ENCODE peak calls at places on chromosomes 5 and 9, in four cellular contexts. One of them, this sample, is unnamed.

GRCh38 chr5:93572773-93573626 is 8.0 kb downstream of the NR2F1-AS1 start:
- DNase-seq in K562: no peak
- DNase-seq in GM12878: no peak
- DNase-seq in H1: no peak
- DNase-seq in this sample: no peak

GRCh38 chr5:113378081-113378480 is 56.7 kb downstream of the TSSK1B start:
- DNase-seq in GM12878: no peak
- DNase-seq in H1: no peak
- DNase-seq in K562: no peak
- DNase-seq in this sample: no peak

GRCh38 chr5:174348582-174348981 is 303.1 kb downstream of the NSG2 start:
- DNase-seq in K562: no peak
- DNase-seq in GM12878: no peak
- DNase-seq in H1: no peak
- DNase-seq in this sample: no peak

GRCh38 chr5:151151793-151152192 is 5.8 kb downstream of the ANXA6 start:
- DNase-seq in GM12878: peak
- DNase-seq in K562: no peak
- DNase-seq in H1: no peak
- DNase-seq in this sample: no peak

GRCh38 chr5:173474881-173475287 is 141.6 kb downstream of the BOD1 start:
- DNase-seq in K562: no peak
- DNase-seq in H1: no peak
- DNase-seq in GM12878: no peak
- DNase-seq in this sample: no peak

GRCh38 chr5:94832685-94833084 is 214.2 kb downstream of the SLF1 start:
- DNase-seq in GM12878: no peak
- DNase-seq in H1: no peak
- DNase-seq in K562: no peak
- DNase-seq in this sample: no peak

GRCh38 chr5:4442221-4442620 is 697.9 kb upstream of the ADAMTS16 start:
- DNase-seq in GM12878: no peak
- DNase-seq in H1: no peak
- DNase-seq in K562: no peak
- DNase-seq in this sample: no peak

GRCh38 chr5:180784497-180785097 is 18.0 kb downstream of the MGAT1 start:
- DNase-seq in H1: no peak
- DNase-seq in GM12878: no peak
- DNase-seq in K562: peak
- DNase-seq in this sample: peak

GRCh38 chr5:180474569-180474968 is 19.6 kb upstream of the CNOT6 start:
- DNase-seq in GM12878: no peak
- DNase-seq in K562: no peak
- DNase-seq in H1: no peak
- DNase-seq in this sample: no peak

GRCh38 chr9:106953166-106953565 is 90.2 kb downstream of the ZNF462 start:
- DNase-seq in GM12878: no peak
- DNase-seq in K562: no peak
- DNase-seq in H1: no peak
- DNase-seq in this sample: no peak

GRCh38 chr9:88739373-88739772 is 204.4 kb downstream of the NXNL2 start:
- DNase-seq in H1: no peak
- DNase-seq in K562: no peak
- DNase-seq in GM12878: no peak
- DNase-seq in this sample: no peak

GRCh38 chr9:78775889-78776288 is 479.0 kb downstream of the PSAT1 start:
- DNase-seq in GM12878: no peak
- DNase-seq in K562: no peak
- DNase-seq in H1: no peak
- DNase-seq in this sample: no peak

GRCh38 chr5:6644841-6645240 is 11.6 kb downstream of the SRD5A1 start:
- DNase-seq in GM12878: no peak
- DNase-seq in K562: no peak
- DNase-seq in H1: no peak
- DNase-seq in this sample: no peak

GRCh38 chr5:160744253-160745112 is 107.5 kb downstream of the ATP10B start:
- DNase-seq in GM12878: no peak
- DNase-seq in H1: no peak
- DNase-seq in K562: no peak
- DNase-seq in this sample: no peak

GRCh38 chr9:93300585-93301081 is 116.7 kb downstream of the WNK2 start:
- DNase-seq in K562: peak
- DNase-seq in GM12878: no peak
- DNase-seq in H1: no peak
- DNase-seq in this sample: no peak

GRCh38 chr5:5954199-5954598 is 424.1 kb downstream of the MED10 start:
- DNase-seq in H1: no peak
- DNase-seq in K562: no peak
- DNase-seq in GM12878: no peak
- DNase-seq in this sample: no peak

GRCh38 chr5:1729641-1730486 is 69.8 kb downstream of the MRPL36 start:
- DNase-seq in H1: no peak
- DNase-seq in GM12878: no peak
- DNase-seq in K562: no peak
- DNase-seq in this sample: no peak

GRCh38 chr9:33137271-33137670 is 29.9 kb downstream of the B4GALT1 start:
- DNase-seq in H1: no peak
- DNase-seq in K562: no peak
- DNase-seq in GM12878: no peak
- DNase-seq in this sample: no peak

GRCh38 chr9:4147476-4148214 is 152.2 kb downstream of the GLIS3 start:
- DNase-seq in GM12878: no peak
- DNase-seq in H1: no peak
- DNase-seq in K562: no peak
- DNase-seq in this sample: peak

GRCh38 chr9:2085719-2086515 is 70.8 kb downstream of the SMARCA2 start:
- DNase-seq in GM12878: no peak
- DNase-seq in H1: no peak
- DNase-seq in K562: no peak
- DNase-seq in this sample: no peak

GRCh38 chr5:128799945-128800344 is 165.3 kb upstream of the SLC27A6 start:
- DNase-seq in GM12878: no peak
- DNase-seq in K562: no peak
- DNase-seq in H1: no peak
- DNase-seq in this sample: no peak

GRCh38 chr9:35952526-35953191 is 5.3 kb downstream of the OR2S2 start:
- DNase-seq in GM12878: no peak
- DNase-seq in K562: no peak
- DNase-seq in H1: no peak
- DNase-seq in this sample: no peak

GRCh38 chr5:40774626-40775025 is 18.9 kb upstream of the TTC33 start:
- DNase-seq in GM12878: no peak
- DNase-seq in H1: no peak
- DNase-seq in K562: no peak
- DNase-seq in this sample: peak

GRCh38 chr9:101307524-101308213 is 77.1 kb downstream of the BAAT start:
- DNase-seq in H1: no peak
- DNase-seq in K562: no peak
- DNase-seq in GM12878: no peak
- DNase-seq in this sample: no peak

GRCh38 chr5:60377826-60378225 is 322.1 kb downstream of the DEPDC1B start:
- DNase-seq in K562: no peak
- DNase-seq in GM12878: no peak
- DNase-seq in H1: no peak
- DNase-seq in this sample: no peak

GRCh38 chr5:38800515-38800914 is 45.3 kb upstream of the OSMR start:
- DNase-seq in H1: no peak
- DNase-seq in GM12878: no peak
- DNase-seq in K562: no peak
- DNase-seq in this sample: no peak

GRCh38 chr5:57735754-57736153 is 253.1 kb upstream of the ACTBL2 start:
- DNase-seq in K562: no peak
- DNase-seq in GM12878: no peak
- DNase-seq in H1: no peak
- DNase-seq in this sample: peak

GRCh38 chr5:76372320-76373054 is 30.6 kb upstream of the IQGAP2 start:
- DNase-seq in K562: peak
- DNase-seq in H1: no peak
- DNase-seq in GM12878: no peak
- DNase-seq in this sample: peak

GRCh38 chr5:168908207-168908606 is 329.0 kb upstream of the PANK3 start:
- DNase-seq in GM12878: no peak
- DNase-seq in K562: no peak
- DNase-seq in H1: no peak
- DNase-seq in this sample: no peak

GRCh38 chr9:110303136-110303535 is 34.5 kb downstream of the TXNDC8 start:
- DNase-seq in GM12878: no peak
- DNase-seq in K562: no peak
- DNase-seq in H1: no peak
- DNase-seq in this sample: no peak

DNA sequence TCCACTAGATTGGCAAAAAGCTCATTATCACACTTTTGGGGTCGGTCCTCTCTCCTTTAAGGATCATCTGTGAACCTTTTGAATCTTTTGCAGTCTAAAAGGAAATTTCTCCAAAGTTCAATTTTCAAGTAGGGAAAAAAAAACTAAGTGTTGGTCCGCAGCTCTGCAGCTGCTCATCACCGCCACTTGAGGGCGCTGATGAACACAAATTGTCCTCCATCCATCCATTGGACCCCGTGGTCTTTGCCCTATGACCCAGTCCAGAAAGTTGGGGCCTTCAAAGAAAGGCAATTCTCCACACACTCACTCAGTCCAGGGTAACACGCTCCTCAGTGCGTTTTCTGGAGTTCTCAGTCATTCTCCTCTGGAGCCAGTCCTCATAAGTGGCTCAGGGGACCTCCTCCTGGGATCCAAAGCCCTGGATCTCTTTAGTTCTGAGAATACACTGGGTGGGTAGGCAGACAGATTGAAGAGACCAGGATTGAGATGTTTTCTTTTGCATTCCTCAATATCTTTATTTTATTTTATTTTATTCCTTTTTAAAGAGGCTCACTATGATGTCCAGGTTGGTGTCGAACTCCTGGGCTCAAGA is 63.6 kb upstream of the SLC28A3 start:
- DNase-seq in H1: no peak
- DNase-seq in GM12878: no peak
- DNase-seq in K562: peak
- DNase-seq in this sample: peak
- TF ChIP-seq CBX5 in H1: no peak
- TF ChIP-seq CBX5 in GM12878: no peak
- TF ChIP-seq CBX5 in K562: no peak
- TF ChIP-seq CBX5 in this sample: no peak

DNA sequence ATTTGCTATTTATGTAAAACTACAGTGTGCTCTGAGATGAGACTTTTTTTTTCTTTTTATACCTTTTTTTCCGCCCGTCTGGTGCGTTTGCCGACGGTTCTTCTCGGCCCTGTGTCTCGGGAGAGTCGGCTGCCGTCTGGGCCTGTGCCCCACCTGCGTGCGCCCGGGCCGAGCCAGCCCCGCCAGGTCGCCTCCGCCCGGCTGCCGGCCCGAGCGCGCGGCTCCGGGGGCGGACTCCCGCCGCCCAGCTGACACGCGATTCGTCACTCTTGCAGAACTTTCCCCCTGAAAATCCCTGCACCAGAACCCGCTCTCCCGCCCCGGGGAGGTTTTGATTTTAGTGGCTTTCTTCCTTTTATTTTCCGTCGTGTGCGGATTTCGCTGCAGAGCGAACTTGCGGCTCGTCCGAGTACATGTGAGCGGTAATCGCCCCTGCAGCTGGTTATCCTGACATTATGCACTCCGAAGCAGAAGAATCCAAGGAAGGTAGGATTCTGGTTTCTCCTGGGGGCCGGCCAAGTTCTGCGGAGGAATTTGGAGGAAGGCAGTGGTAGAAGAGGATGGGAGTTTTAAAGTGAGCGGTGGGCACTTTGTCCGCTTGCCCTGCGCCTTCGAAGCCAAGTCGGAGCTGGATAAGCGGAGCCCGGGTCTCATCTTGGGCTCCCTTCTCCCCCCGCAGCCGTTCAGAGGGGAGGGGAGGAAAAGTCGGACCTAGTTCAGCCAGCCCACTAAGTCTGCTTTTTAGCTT is at the start of gene TNFAIP8:
- DNase-seq in GM12878: no peak
- DNase-seq in H1: peak
- DNase-seq in K562: no peak
- DNase-seq in this sample: peak
- TF ChIP-seq CBX5 in GM12878: peak
- TF ChIP-seq CBX5 in H1: no peak
- TF ChIP-seq CBX5 in K562: no peak
- TF ChIP-seq CBX5 in this sample: no peak

GRCh38 chr9:127949827-127950512 is 12.3 kb upstream of the DPM2 start:
- DNase-seq in K562: no peak
- DNase-seq in H1: no peak
- DNase-seq in GM12878: no peak
- DNase-seq in this sample: peak
- TF ChIP-seq CBX5 in K562: no peak
- TF ChIP-seq CBX5 in H1: no peak
- TF ChIP-seq CBX5 in GM12878: no peak
- TF ChIP-seq CBX5 in this sample: no peak

GRCh38 chr9:81871695-81872094 is 56.5 kb upstream of the SPATA31D4 start:
- DNase-seq in K562: no peak
- DNase-seq in H1: no peak
- DNase-seq in GM12878: no peak
- DNase-seq in this sample: no peak

GRCh38 chr9:81874228-81874627 is 54.0 kb upstream of the SPATA31D4 start:
- DNase-seq in GM12878: no peak
- DNase-seq in K562: no peak
- DNase-seq in H1: no peak
- DNase-seq in this sample: no peak

GRCh38 chr9:81878530-81878929 is 49.7 kb upstream of the SPATA31D4 start:
- DNase-seq in H1: no peak
- DNase-seq in GM12878: no peak
- DNase-seq in K562: no peak
- DNase-seq in this sample: no peak

GRCh38 chr9:81877047-81877446 is 51.2 kb upstream of the SPATA31D4 start:
- DNase-seq in H1: no peak
- DNase-seq in K562: no peak
- DNase-seq in GM12878: no peak
- DNase-seq in this sample: no peak

DNA sequence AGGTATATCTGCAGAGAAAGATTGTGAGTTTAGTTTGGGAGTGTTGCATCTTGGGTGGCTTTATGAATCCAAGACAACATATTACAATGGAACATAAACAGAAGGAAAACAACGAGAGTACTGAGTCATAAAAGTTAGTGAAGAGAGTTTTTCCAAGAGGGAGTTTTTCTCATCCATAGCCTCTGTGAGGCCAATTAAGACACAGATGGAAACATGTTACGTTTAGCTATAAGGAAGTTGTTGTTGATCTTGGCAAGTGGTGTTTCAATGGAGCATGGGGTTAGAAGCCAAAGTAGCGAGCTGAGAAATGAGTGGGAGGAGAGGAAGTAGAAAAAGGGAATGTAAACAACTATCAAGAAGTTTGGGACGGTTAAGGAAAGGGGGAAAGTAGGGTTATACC is 53.3 kb upstream of the SPATA31D4 start:
- DNase-seq in K562: no peak
- DNase-seq in GM12878: no peak
- DNase-seq in H1: no peak
- DNase-seq in this sample: no peak
- TF ChIP-seq CBX5 in K562: no peak
- TF ChIP-seq CBX5 in GM12878: no peak
- TF ChIP-seq CBX5 in H1: no peak
- TF ChIP-seq CBX5 in this sample: no peak

This sample was measured in HepG2.